ENCODE peak calls at places on chromosomes 3 and 15, in five cellular contexts. I is neural crest cell; P is GM23338; K is astrocyte of the spinal cord; Y is stimulated activated CD4-positive, alpha-beta T cell treated with anti-CD3 and anti-CD28 coated beads, Interleukin-12 subunit alpha, Interleukin-12 subunit beta, amount 100 ng/mL, for 24 hours. G is an unnamed sample.

GRCh38 chr3:63458405-63458804 is 180.3 kb downstream of the SYNPR start:
- DNase-seq in Y (no peak), P (no peak), K (no peak), I (no peak), G (no peak)

GRCh38 chr3:128619146-128619890 is 31.3 kb downstream of the RPN1 start:
- DNase-seq in Y (no peak), K (peak), P (no peak), I (no peak), G (no peak)

GRCh38 chr3:45590256-45590655 is 4.3 kb upstream of the LIMD1 start:
- DNase-seq in K (no peak), Y (no peak), I (no peak), P (no peak), G (no peak)

GRCh38 chr3:134480546-134480945 is 5.2 kb downstream of the ANAPC13 start:
- DNase-seq in P (no peak), Y (no peak), K (no peak), I (no peak), G (no peak)

GRCh38 chr15:63555520-63555919 is 41.7 kb upstream of the FBXL22 start:
- DNase-seq in I (no peak), K (no peak), P (no peak), Y (no peak), G (no peak)

GRCh38 chr15:67164811-67165652 is 89.4 kb downstream of the AAGAB start:
- DNase-seq in P (peak), K (peak), I (no peak), Y (no peak), G (no peak)

GRCh38 chr3:122730240-122730639 is 49.6 kb downstream of the PARP14 start:
- DNase-seq in I (no peak), P (peak), Y (no peak), K (no peak), G (peak)

GRCh38 chr15:98035577-98036010 is 75.1 kb downstream of the ARRDC4 start:
- DNase-seq in I (no peak), K (no peak), P (no peak), Y (no peak), G (no peak)

GRCh38 chr3:37766797-37767776 is 94.6 kb upstream of the CTDSPL start:
- DNase-seq in Y (no peak), I (no peak), P (no peak), K (no peak), G (no peak)

GRCh38 chr15:73388256-73388781 is 19.6 kb upstream of the HCN4 start:
- DNase-seq in Y (no peak), K (peak), I (no peak), P (peak), G (no peak)

GRCh38 chr3:134627831-134628230 is 23.0 kb downstream of the KY start:
- DNase-seq in K (no peak), P (no peak), Y (no peak), I (no peak), G (peak)

GRCh38 chr3:49747792-49748480 is 24.2 kb upstream of the GMPPB start:
- DNase-seq in P (no peak), K (peak), I (no peak), Y (no peak), G (no peak)

GRCh38 chr3:143283432-143284128 is 164.0 kb downstream of the CHST2 start:
- DNase-seq in K (peak), I (no peak), Y (no peak), P (no peak), G (no peak)

GRCh38 chr15:78790027-78790426 is 21.2 kb downstream of the ADAMTS7 start:
- DNase-seq in Y (no peak), I (no peak), K (no peak), P (no peak), G (no peak)

GRCh38 chr3:10945683-10946287 is 46.8 kb upstream of the SLC6A1 start:
- DNase-seq in I (peak), P (peak), K (peak), Y (peak), G (peak)

GRCh38 chr15:29364429-29365078 is 94.9 kb upstream of the NSMCE3 start:
- DNase-seq in I (no peak), K (peak), P (peak), Y (no peak), G (peak)

GRCh38 chr15:99251436-99251821 is at the start of gene LRRC28:
- DNase-seq in P (no peak), I (no peak), Y (no peak), K (no peak), G (peak)

GRCh38 chr15:61227269-61228024 is 1.7 kb downstream of the RORA start:
- DNase-seq in I (peak), Y (no peak), P (peak), K (peak), G (peak)

GRCh38 chr3:161310649-161311423 is 60.5 kb downstream of the SPTSSB start:
- DNase-seq in P (no peak), Y (no peak), I (no peak), K (no peak), G (no peak)

GRCh38 chr3:188345223-188345622 is 191.3 kb downstream of the LPP start:
- DNase-seq in P (no peak), K (peak), I (no peak), Y (no peak), G (no peak)

GRCh38 chr3:140196970-140197369 is 262.0 kb downstream of the CLSTN2 start:
- DNase-seq in Y (no peak), I (no peak), P (no peak), K (no peak), G (no peak)

GRCh38 chr3:80688814-80689213 is 921.0 kb upstream of the ROBO1 start:
- DNase-seq in K (peak), Y (no peak), P (peak), I (no peak), G (peak)

GRCh38 chr3:162041622-162042021 is 545.0 kb downstream of the OTOL1 start:
- DNase-seq in K (no peak), Y (no peak), I (no peak), P (peak), G (no peak)

GRCh38 chr3:162770556-162770955 is 1273.9 kb downstream of the OTOL1 start:
- DNase-seq in P (no peak), I (no peak), K (no peak), Y (no peak), G (no peak)

GRCh38 chr15:93035953-93036810 is 52.8 kb downstream of the RGMA start:
- DNase-seq in Y (no peak), P (peak), K (no peak), I (peak), G (peak)

GRCh38 chr15:26883466-26883865 is 16.6 kb downstream of the GABRA5 start:
- DNase-seq in Y (no peak), I (no peak), K (no peak), P (no peak), G (no peak)

GRCh38 chr3:129611812-129612349 is 5.4 kb upstream of the PLXND1 start:
- DNase-seq in K (peak), Y (no peak), I (no peak), P (peak), G (no peak)

GRCh38 chr3:135106445-135106844 is 311.4 kb downstream of the EPHB1 start:
- DNase-seq in P (peak), I (peak), K (no peak), Y (no peak), G (no peak)

GRCh38 chr3:45817788-45818523 is 21.6 kb upstream of the SLC6A20 start:
- DNase-seq in K (peak), I (no peak), Y (no peak), P (no peak), G (no peak)

GRCh38 chr15:58369261-58369699 is 62.5 kb upstream of the LIPC start:
- DNase-seq in K (peak), P (no peak), Y (no peak), I (no peak), G (no peak)

GRCh38 chr3:59542276-59542675 is 492.5 kb upstream of the CFAP20DC start:
- DNase-seq in I (no peak), K (no peak), P (no peak), Y (no peak), G (peak)

GRCh38 chr3:53846134-53846850 is at the start of the genes CHDH and IL17RB:
- DNase-seq in I (peak), Y (no peak), P (peak), K (no peak), G (peak)

GRCh38 chr15:34754171-34754580 is 622 bp downstream of the GJD2 start:
- DNase-seq in K (no peak), P (peak), I (no peak), Y (no peak), G (peak)

GRCh38 chr3:186095584-186096061 is 13.3 kb downstream of the ETV5 start:
- DNase-seq in Y (no peak), I (no peak), P (no peak), K (no peak), G (peak)

GRCh38 chr15:80508783-80509182 is 104.6 kb downstream of the ARNT2 start:
- DNase-seq in Y (no peak), K (no peak), P (no peak), I (no peak), G (no peak)

GRCh38 chr3:69271098-69271497 is 114.8 kb downstream of the FRMD4B start:
- DNase-seq in Y (no peak), K (no peak), I (no peak), P (no peak), G (no peak)

GRCh38 chr3:108623504-108623903 is 34.0 kb downstream of the DZIP3 start:
- DNase-seq in K (no peak), Y (no peak), P (no peak), I (no peak), G (peak)

G was measured in NCI-H82.